ENCODE peak calls at places on chromosomes 5 and 9, in four cellular contexts. K is erythroblast, J is nephron progenitor cell, Z is NCI-H446 treated with DMSO at 0.1 percent for 48 hours. W is an unnamed sample.

GRCh38 chr9:91500509-91501011 is 76.9 kb upstream of the NFIL3 start:
- DNase-seq in K (peak; percentile 28), J (no peak), Z (no peak), W (no peak)

GRCh38 chr5:142151436-142152382 is 43.1 kb downstream of the NDFIP1 start:
- DNase-seq in J (peak; percentile 58), Z (peak; percentile 45), K (peak; percentile 85), W (no peak)

GRCh38 chr9:26326473-26327044 is 566.0 kb downstream of the CAAP1 start:
- DNase-seq in J (peak; percentile 47), K (peak; percentile 62), Z (peak; percentile 10), W (no peak)

GRCh38 chr5:96975656-96976055 is 39.8 kb downstream of the LNPEP start:
- DNase-seq in Z (no peak), K (no peak), J (no peak), W (no peak)

GRCh38 chr9:90847971-90848370 is 46.4 kb downstream of the SYK start:
- DNase-seq in J (no peak), K (no peak), Z (no peak), W (no peak)

GRCh38 chr5:1666812-1667588 is 132.6 kb downstream of the MRPL36 start:
- DNase-seq in K (peak; percentile 28), Z (no peak), J (peak; percentile 93), W (no peak)

GRCh38 chr5:103427326-103427725 is 135.3 kb downstream of the NUDT12 start:
- DNase-seq in J (no peak), Z (no peak), K (no peak), W (no peak)

GRCh38 chr5:168449166-168449565 is 37.1 kb upstream of the RARS1 start:
- DNase-seq in K (no peak), J (no peak), Z (no peak), W (no peak)

GRCh38 chr5:58615931-58616330 is 33.1 kb downstream of the RAB3C start:
- DNase-seq in Z (no peak), J (no peak), K (no peak), W (no peak)

GRCh38 chr5:154818459-154819116 is 31.8 kb downstream of the FAXDC2 start:
- DNase-seq in J (no peak), Z (no peak), K (peak; percentile 76), W (no peak)

GRCh38 chr5:88776692-88777091 is 106.3 kb downstream of the MEF2C start:
- DNase-seq in Z (no peak), J (no peak), K (no peak), W (no peak)

GRCh38 chr9:126366366-126367011 is 39.9 kb downstream of the MVB12B start:
- DNase-seq in Z (no peak), J (no peak), K (no peak), W (no peak)

W was measured in aorta.